ENCODE peak calls at places on chromosome 19, in ten cellular contexts. One of them, this sample, is unnamed.

GRCh38 chr19:27671876-27672275 is 1541.1 kb downstream of the UQCRFS1 start:
- DNase-seq in dorsolateral prefrontal cortex: no peak
- DNase-seq in activated T-cell treated with anti-CD3 and anti-CD28 coated beads, Interleukin-2, amount 50 U/mL, for 1 hour: no peak
- DNase-seq in KG1: no peak
- DNase-seq in thoracic aorta: no peak
- DNase-seq in NCI-H510A treated with DMSO at 0.1 percent for 48 hours: no peak
- DNase-seq in NCI-H748 treated with DMSO at 0.1 percent for 48 hours: no peak
- DNase-seq in fibroblast of mammary gland: no peak
- DNase-seq in caudate nucleus: no peak
- DNase-seq in activated CD8-positive, alpha-beta memory T cell treated with anti-CD3 and anti-CD28 coated beads for 1 hour: no peak
- DNase-seq in this sample: no peak

GRCh38 chr19:2575734-2576481 is 100.0 kb downstream of the GADD45B start:
- DNase-seq in thoracic aorta: peak
- DNase-seq in activated CD8-positive, alpha-beta memory T cell treated with anti-CD3 and anti-CD28 coated beads for 1 hour: no peak
- DNase-seq in KG1: no peak
- DNase-seq in activated T-cell treated with anti-CD3 and anti-CD28 coated beads, Interleukin-2, amount 50 U/mL, for 1 hour: no peak
- DNase-seq in caudate nucleus: no peak
- DNase-seq in fibroblast of mammary gland: peak
- DNase-seq in dorsolateral prefrontal cortex: no peak
- DNase-seq in NCI-H748 treated with DMSO at 0.1 percent for 48 hours: no peak
- DNase-seq in NCI-H510A treated with DMSO at 0.1 percent for 48 hours: no peak
- DNase-seq in this sample: no peak

GRCh38 chr19:2561895-2562294 is 86.0 kb downstream of the GADD45B start:
- DNase-seq in NCI-H748 treated with DMSO at 0.1 percent for 48 hours: no peak
- DNase-seq in thoracic aorta: no peak
- DNase-seq in NCI-H510A treated with DMSO at 0.1 percent for 48 hours: no peak
- DNase-seq in dorsolateral prefrontal cortex: peak
- DNase-seq in activated T-cell treated with anti-CD3 and anti-CD28 coated beads, Interleukin-2, amount 50 U/mL, for 1 hour: peak
- DNase-seq in fibroblast of mammary gland: no peak
- DNase-seq in KG1: peak
- DNase-seq in caudate nucleus: no peak
- DNase-seq in activated CD8-positive, alpha-beta memory T cell treated with anti-CD3 and anti-CD28 coated beads for 1 hour: peak
- DNase-seq in this sample: no peak

GRCh38 chr19:37413243-37414084 is 42.6 kb downstream of the ZNF527 start:
- DNase-seq in caudate nucleus: no peak
- DNase-seq in KG1: no peak
- DNase-seq in fibroblast of mammary gland: peak
- DNase-seq in NCI-H510A treated with DMSO at 0.1 percent for 48 hours: no peak
- DNase-seq in activated CD8-positive, alpha-beta memory T cell treated with anti-CD3 and anti-CD28 coated beads for 1 hour: no peak
- DNase-seq in NCI-H748 treated with DMSO at 0.1 percent for 48 hours: no peak
- DNase-seq in thoracic aorta: no peak
- DNase-seq in activated T-cell treated with anti-CD3 and anti-CD28 coated beads, Interleukin-2, amount 50 U/mL, for 1 hour: no peak
- DNase-seq in dorsolateral prefrontal cortex: no peak
- DNase-seq in this sample: no peak

GRCh38 chr19:52492991-52493470 is 34.4 kb upstream of the ZNF808 start:
- DNase-seq in NCI-H510A treated with DMSO at 0.1 percent for 48 hours: no peak
- DNase-seq in activated T-cell treated with anti-CD3 and anti-CD28 coated beads, Interleukin-2, amount 50 U/mL, for 1 hour: no peak
- DNase-seq in KG1: no peak
- DNase-seq in caudate nucleus: no peak
- DNase-seq in thoracic aorta: no peak
- DNase-seq in fibroblast of mammary gland: no peak
- DNase-seq in activated CD8-positive, alpha-beta memory T cell treated with anti-CD3 and anti-CD28 coated beads for 1 hour: no peak
- DNase-seq in NCI-H748 treated with DMSO at 0.1 percent for 48 hours: no peak
- DNase-seq in dorsolateral prefrontal cortex: no peak
- DNase-seq in this sample: no peak

GRCh38 chr19:33400856-33401682 is 27.6 kb downstream of the CEBPG start:
- DNase-seq in activated CD8-positive, alpha-beta memory T cell treated with anti-CD3 and anti-CD28 coated beads for 1 hour: no peak
- DNase-seq in caudate nucleus: no peak
- DNase-seq in activated T-cell treated with anti-CD3 and anti-CD28 coated beads, Interleukin-2, amount 50 U/mL, for 1 hour: no peak
- DNase-seq in NCI-H510A treated with DMSO at 0.1 percent for 48 hours: no peak
- DNase-seq in NCI-H748 treated with DMSO at 0.1 percent for 48 hours: no peak
- DNase-seq in thoracic aorta: no peak
- DNase-seq in fibroblast of mammary gland: no peak
- DNase-seq in KG1: no peak
- DNase-seq in dorsolateral prefrontal cortex: no peak
- DNase-seq in this sample: no peak

GRCh38 chr19:53192771-53193533 is at the start of gene ZNF665:
- DNase-seq in activated CD8-positive, alpha-beta memory T cell treated with anti-CD3 and anti-CD28 coated beads for 1 hour: peak
- DNase-seq in KG1: peak
- DNase-seq in dorsolateral prefrontal cortex: peak
- DNase-seq in caudate nucleus: peak
- DNase-seq in NCI-H510A treated with DMSO at 0.1 percent for 48 hours: no peak
- DNase-seq in activated T-cell treated with anti-CD3 and anti-CD28 coated beads, Interleukin-2, amount 50 U/mL, for 1 hour: peak
- DNase-seq in fibroblast of mammary gland: peak
- DNase-seq in thoracic aorta: peak
- DNase-seq in NCI-H748 treated with DMSO at 0.1 percent for 48 hours: peak
- DNase-seq in this sample: peak

GRCh38 chr19:52603558-52604207 is 33.6 kb downstream of the ZNF701 start:
- DNase-seq in NCI-H510A treated with DMSO at 0.1 percent for 48 hours: no peak
- DNase-seq in caudate nucleus: no peak
- DNase-seq in dorsolateral prefrontal cortex: no peak
- DNase-seq in KG1: no peak
- DNase-seq in activated T-cell treated with anti-CD3 and anti-CD28 coated beads, Interleukin-2, amount 50 U/mL, for 1 hour: no peak
- DNase-seq in NCI-H748 treated with DMSO at 0.1 percent for 48 hours: no peak
- DNase-seq in activated CD8-positive, alpha-beta memory T cell treated with anti-CD3 and anti-CD28 coated beads for 1 hour: no peak
- DNase-seq in fibroblast of mammary gland: peak
- DNase-seq in thoracic aorta: no peak
- DNase-seq in this sample: no peak

GRCh38 chr19:1019980-1020867 is 699 bp downstream of the TMEM259 start:
- DNase-seq in KG1: no peak
- DNase-seq in dorsolateral prefrontal cortex: no peak
- DNase-seq in NCI-H510A treated with DMSO at 0.1 percent for 48 hours: no peak
- DNase-seq in caudate nucleus: no peak
- DNase-seq in thoracic aorta: no peak
- DNase-seq in activated CD8-positive, alpha-beta memory T cell treated with anti-CD3 and anti-CD28 coated beads for 1 hour: no peak
- DNase-seq in NCI-H748 treated with DMSO at 0.1 percent for 48 hours: no peak
- DNase-seq in fibroblast of mammary gland: no peak
- DNase-seq in activated T-cell treated with anti-CD3 and anti-CD28 coated beads, Interleukin-2, amount 50 U/mL, for 1 hour: peak
- DNase-seq in this sample: no peak

GRCh38 chr19:13007292-13008045 is 12.2 kb downstream of the NFIX start:
- DNase-seq in activated CD8-positive, alpha-beta memory T cell treated with anti-CD3 and anti-CD28 coated beads for 1 hour: no peak
- DNase-seq in activated T-cell treated with anti-CD3 and anti-CD28 coated beads, Interleukin-2, amount 50 U/mL, for 1 hour: no peak
- DNase-seq in dorsolateral prefrontal cortex: no peak
- DNase-seq in thoracic aorta: no peak
- DNase-seq in fibroblast of mammary gland: no peak
- DNase-seq in NCI-H510A treated with DMSO at 0.1 percent for 48 hours: no peak
- DNase-seq in caudate nucleus: no peak
- DNase-seq in NCI-H748 treated with DMSO at 0.1 percent for 48 hours: no peak
- DNase-seq in KG1: no peak
- DNase-seq in this sample: no peak